ENCODE peak calls at places on chromosome 21, in eight cellular contexts. D, S, R, W, Z, A, G and F are unnamed samples.

GRCh38 chr21:15444118-15444960 is 285.4 kb upstream of the USP25 start:
- DNase-seq in W (no peak), G (no peak), D (no peak), R (no peak), S (no peak), Z (peak; percentile 74), A (no peak), F (no peak)

GRCh38 chr21:42456457-42456856 is 39.6 kb downstream of the RSPH1 start:
- DNase-seq in R (no peak), W (no peak), D (no peak), A (no peak), S (no peak), Z (no peak), G (no peak), F (no peak)

GRCh38 chr21:15480160-15480559 is 249.6 kb upstream of the USP25 start:
- DNase-seq in A (no peak), Z (no peak), G (no peak), W (no peak), S (no peak), R (no peak), D (no peak), F (no peak)

GRCh38 chr21:43270800-43271261 is 102.0 kb downstream of the CRYAA start:
- DNase-seq in S (no peak), R (no peak), Z (peak; percentile 95), A (no peak), G (peak; percentile 66), W (no peak), D (no peak), F (no peak)

GRCh38 chr21:26425576-26425975 is 147.5 kb downstream of the CYYR1 start:
- DNase-seq in W (no peak), D (no peak), R (no peak), G (no peak), A (no peak), S (no peak), Z (no peak), F (no peak)

GRCh38 chr21:15966651-15967050 is 236.9 kb downstream of the USP25 start:
- DNase-seq in D (no peak), W (no peak), G (no peak), Z (no peak), R (no peak), A (no peak), S (no peak), F (no peak)

GRCh38 chr21:38984568-38984967 is 178.8 kb downstream of the ETS2 start:
- DNase-seq in S (peak; percentile 55), A (no peak), R (no peak), W (no peak), D (no peak), Z (no peak), G (no peak), F (no peak)

GRCh38 chr21:24705201-24705600 is 902.1 kb downstream of the MRPL39 start:
- DNase-seq in S (peak; percentile 19), A (no peak), D (no peak), W (no peak), Z (no peak), G (no peak), R (no peak), F (no peak)

GRCh38 chr21:45983981-45984551 is 2.5 kb downstream of the COL6A1 start:
- DNase-seq in A (no peak), R (no peak), W (no peak), S (no peak), G (peak; percentile 72), D (no peak), Z (no peak), F (no peak)

GRCh38 chr21:39018730-39019129 is 164.5 kb downstream of the PSMG1 start:
- DNase-seq in W (no peak), R (no peak), A (no peak), S (no peak), G (no peak), Z (no peak), D (no peak), F (no peak)

GRCh38 chr21:32173106-32173755 is 105.6 kb downstream of the MIS18A start:
- DNase-seq in S (no peak), R (no peak), G (no peak), D (no peak), W (no peak), A (no peak), Z (no peak), F (no peak)

GRCh38 chr21:39022901-39023693 is 160.2 kb downstream of the PSMG1 start:
- DNase-seq in A (peak; percentile 62), W (no peak), D (peak; percentile 80), G (peak; percentile 93), R (no peak), S (peak; percentile 49), Z (peak; percentile 88), F (no peak)

GRCh38 chr21:46598563-46599250 is 6.2 kb downstream of the S100B start:
- DNase-seq in S (no peak), Z (no peak), W (no peak), A (no peak), G (no peak), R (no peak), D (no peak), F (peak; percentile 10)

GRCh38 chr21:27154451-27155129 is 187.7 kb upstream of the ADAMTS5 start:
- DNase-seq in Z (no peak), D (no peak), A (no peak), G (no peak), W (no peak), S (no peak), R (no peak), F (no peak)

GRCh38 chr21:39159342-39160063 is 23.7 kb downstream of the PSMG1 start:
- DNase-seq in R (no peak), Z (no peak), D (no peak), S (peak; percentile 74), A (no peak), G (no peak), W (peak; percentile 10), F (no peak)

GRCh38 chr21:41950941-41951408 is 2.8 kb downstream of the C2CD2 start:
- DNase-seq in W (no peak), R (no peak), G (peak; percentile 40), Z (no peak), S (no peak), A (no peak), D (no peak), F (no peak)

GRCh38 chr21:24025101-24025500 is 1582.2 kb downstream of the MRPL39 start:
- DNase-seq in A (no peak), D (no peak), R (no peak), W (no peak), G (no peak), S (no peak), Z (no peak), F (no peak)

DNA sequence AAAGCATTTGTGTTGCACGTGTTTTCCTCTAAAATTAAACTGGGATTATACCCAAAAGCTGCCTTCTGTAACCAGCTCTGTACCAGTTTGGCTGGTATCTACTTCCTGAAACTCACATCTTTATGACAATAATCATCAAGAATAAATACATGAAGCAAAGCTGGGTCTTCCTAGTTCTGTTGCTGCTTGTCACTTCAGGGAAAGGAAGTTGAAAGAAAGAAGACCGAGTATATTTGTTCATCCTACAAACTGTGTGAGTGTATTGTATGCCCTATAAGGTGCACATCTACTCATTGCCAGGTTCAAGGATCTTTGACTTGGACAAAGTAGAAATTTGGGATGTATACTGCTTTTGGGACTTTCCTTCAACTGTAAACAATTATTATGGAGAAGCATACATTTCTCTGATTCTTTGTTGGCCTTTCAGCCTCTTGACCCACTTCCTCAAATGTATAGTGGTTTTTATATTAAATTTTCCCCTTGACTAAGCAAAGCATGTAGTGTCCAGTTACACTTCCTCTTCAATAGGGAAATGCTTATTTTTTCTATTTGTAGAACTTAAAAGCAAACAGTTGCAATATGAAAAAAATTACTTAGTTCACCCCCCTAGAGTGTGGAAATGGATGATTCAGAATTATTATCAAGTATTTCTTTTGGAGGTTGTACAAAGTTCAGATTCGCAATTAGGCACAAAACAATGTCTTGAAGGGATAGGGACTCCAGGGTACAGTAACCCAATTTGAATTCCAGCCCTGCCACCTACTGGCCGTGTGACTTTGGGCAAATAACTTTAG is 28.9 kb upstream of the IFNGR2 start:
- DNase-seq in G (peak; percentile 47), D (peak; percentile 53), Z (peak; percentile 79), S (peak; percentile 79), R (peak; percentile 58), A (no peak), W (peak; percentile 87), F (no peak)
- TF ChIP-seq CTCF in G (no peak), D (peak; percentile 38), Z (peak; percentile 62), S (peak; percentile 69), R (peak; percentile 33), A (peak; percentile 42), W (peak; percentile 95), F (peak; percentile 24)

GRCh38 chr21:18387994-18388393 is 15.6 kb downstream of the TMPRSS15 start:
- DNase-seq in D (no peak), G (no peak), R (no peak), W (peak; percentile 56), S (no peak), Z (no peak), A (no peak), F (no peak)

GRCh38 chr21:18382141-18382540 is 21.4 kb downstream of the TMPRSS15 start:
- DNase-seq in A (no peak), Z (no peak), S (no peak), D (no peak), R (no peak), W (peak; percentile 78), G (no peak), F (no peak)

GRCh38 chr21:18384771-18385170 is 18.8 kb downstream of the TMPRSS15 start:
- DNase-seq in G (no peak), W (peak; percentile 52), S (no peak), A (no peak), R (no peak), D (no peak), Z (no peak), F (no peak)
- TF ChIP-seq CTCF in G (no peak), W (peak; percentile 79), S (peak; percentile 27), A (no peak), R (peak; percentile 18), D (no peak), Z (peak; percentile 33), F (peak; percentile 30)

GRCh38 chr21:36661511-36662309 is 37.2 kb upstream of the SIM2 start:
- DNase-seq in W (no peak), R (peak; percentile 40), Z (peak; percentile 72), S (peak; percentile 54), A (no peak), D (no peak), G (no peak), F (no peak)
- TF ChIP-seq CTCF in W (peak; percentile 17), R (no peak), Z (peak; percentile 44), S (peak; percentile 73), A (no peak), D (no peak), G (no peak), F (no peak)

GRCh38 chr21:40850071-40850470 is 3.1 kb upstream of the DSCAM start:
- DNase-seq in A (no peak), R (no peak), D (no peak), Z (no peak), S (no peak), W (no peak), G (no peak), F (no peak)
- TF ChIP-seq CTCF in A (no peak), R (no peak), D (no peak), Z (no peak), S (no peak), W (no peak), G (no peak), F (no peak)